ENCODE peak calls at places on chromosomes 4 and X, in eight cellular contexts. J, E, N, X, D, K, R and S are unnamed samples.

GRCh38 chr4:31104596-31104995 is 384.4 kb downstream of the PCDH7 start:
- DNase-seq in J (no peak), E (no peak), N (no peak), X (peak; percentile 57), D (no peak), K (no peak), R (no peak), S (no peak)

GRCh38 chr4:77044458-77045124 is 31.2 kb downstream of the CCNI start:
- DNase-seq in J (peak; percentile 70), E (peak; percentile 74), N (peak; percentile 78), X (no peak), D (peak; percentile 38), K (peak; percentile 85), R (no peak), S (no peak)

GRCh38 chrX:41716217-41716616 is 7.8 kb upstream of the GPR82 start:
- DNase-seq in J (no peak), E (no peak), N (no peak), X (no peak), D (no peak), K (no peak), R (no peak), S (no peak)

GRCh38 chrX:53824686-53825085 is 138.2 kb upstream of the HUWE1 start:
- DNase-seq in J (no peak), E (no peak), N (no peak), X (no peak), D (peak; percentile 0), K (no peak), R (no peak), S (no peak)

GRCh38 chr4:101411926-101412325 is 64.6 kb upstream of the PPP3CA start:
- DNase-seq in J (no peak), E (no peak), N (no peak), X (no peak), D (peak; percentile 37), K (no peak), R (no peak), S (no peak)

GRCh38 chr4:53586121-53586816 is 5.0 kb downstream of the LNX1 start:
- DNase-seq in J (peak; percentile 94), E (peak; percentile 91), N (no peak), X (no peak), D (peak; percentile 96), K (peak; percentile 93), R (no peak), S (peak; percentile 91)

GRCh38 chr4:12584116-12584875 is 899.8 kb downstream of the RAB28 start:
- DNase-seq in J (no peak), E (no peak), N (no peak), X (no peak), D (no peak), K (no peak), R (no peak), S (no peak)

GRCh38 chrX:20488473-20488872 is 221.8 kb upstream of the RPS6KA3 start:
- DNase-seq in J (no peak), E (no peak), N (no peak), X (no peak), D (no peak), K (no peak), R (no peak), S (no peak)

GRCh38 chr4:142402925-142403324 is 443.2 kb downstream of the INPP4B start:
- DNase-seq in J (peak; percentile 65), E (peak; percentile 54), N (no peak), X (no peak), D (peak; percentile 85), K (peak; percentile 75), R (no peak), S (no peak)

GRCh38 chrX:143634701-143635442 is 1.0 kb downstream of the SLITRK4 start:
- DNase-seq in J (no peak), E (peak; percentile 51), N (peak; percentile 43), X (no peak), D (peak; percentile 0), K (no peak), R (peak; percentile 34), S (no peak)

GRCh38 chr4:13546855-13547562 is 2.7 kb upstream of the NKX3-2 start:
- DNase-seq in J (no peak), E (no peak), N (peak; percentile 80), X (no peak), D (peak; percentile 31), K (no peak), R (no peak), S (no peak)

GRCh38 chr4:170990989-170991589 is 822.1 kb upstream of the GALNTL6 start:
- DNase-seq in J (no peak), E (no peak), N (peak; percentile 82), X (no peak), D (peak; percentile 54), K (no peak), R (no peak), S (no peak)

GRCh38 chr4:146577111-146577510 is 55.4 kb upstream of the SLC10A7 start:
- DNase-seq in J (no peak), E (peak; percentile 7), N (no peak), X (no peak), D (no peak), K (peak; percentile 16), R (no peak), S (no peak)

GRCh38 chrX:143437439-143437838 is 79.8 kb downstream of the SPANXN3 start:
- DNase-seq in J (no peak), E (peak; percentile 55), N (peak; percentile 53), X (no peak), D (peak; percentile 0), K (no peak), R (no peak), S (no peak)

GRCh38 chr4:118213101-118213500 is 139.7 kb downstream of the PRSS12 start:
- DNase-seq in J (no peak), E (no peak), N (no peak), X (no peak), D (no peak), K (no peak), R (no peak), S (no peak)

GRCh38 chr4:24475756-24476155 is 108.6 kb downstream of the DHX15 start:
- DNase-seq in J (no peak), E (no peak), N (peak; percentile 55), X (no peak), D (no peak), K (no peak), R (no peak), S (no peak)

GRCh38 chr4:137531121-137531520 is 1.2 kb downstream of the PCDH18 start:
- DNase-seq in J (peak; percentile 68), E (peak; percentile 68), N (peak; percentile 35), X (no peak), D (no peak), K (peak; percentile 86), R (no peak), S (no peak)

GRCh38 chrX:26631385-26631784 is 415.4 kb downstream of the MAGEB5 start:
- DNase-seq in J (no peak), E (no peak), N (no peak), X (no peak), D (no peak), K (no peak), R (no peak), S (no peak)

GRCh38 chr4:123200417-123200945 is 196.1 kb upstream of the SPRY1 start:
- DNase-seq in J (no peak), E (no peak), N (no peak), X (no peak), D (peak; percentile 48), K (no peak), R (no peak), S (no peak)

GRCh38 chrX:141405486-141405877 is 163.2 kb upstream of the SPANXC start:
- DNase-seq in J (no peak), E (peak; percentile 23), N (no peak), X (no peak), D (peak; percentile 71), K (peak; percentile 11), R (no peak), S (no peak)

GRCh38 chr4:41418444-41418843 is 119.5 kb upstream of the LIMCH1 start:
- DNase-seq in J (peak; percentile 85), E (peak; percentile 74), N (peak; percentile 51), X (no peak), D (no peak), K (peak; percentile 14), R (no peak), S (peak; percentile 82)

GRCh38 chr4:75598390-75598789 is 31.9 kb downstream of the CDKL2 start:
- DNase-seq in J (peak; percentile 29), E (peak; percentile 58), N (peak; percentile 10), X (no peak), D (peak; percentile 4), K (peak; percentile 14), R (no peak), S (peak; percentile 31)

GRCh38 chr4:75596061-75596460 is 34.3 kb downstream of the CDKL2 start:
- DNase-seq in J (no peak), E (no peak), N (no peak), X (no peak), D (no peak), K (no peak), R (no peak), S (no peak)

DNA sequence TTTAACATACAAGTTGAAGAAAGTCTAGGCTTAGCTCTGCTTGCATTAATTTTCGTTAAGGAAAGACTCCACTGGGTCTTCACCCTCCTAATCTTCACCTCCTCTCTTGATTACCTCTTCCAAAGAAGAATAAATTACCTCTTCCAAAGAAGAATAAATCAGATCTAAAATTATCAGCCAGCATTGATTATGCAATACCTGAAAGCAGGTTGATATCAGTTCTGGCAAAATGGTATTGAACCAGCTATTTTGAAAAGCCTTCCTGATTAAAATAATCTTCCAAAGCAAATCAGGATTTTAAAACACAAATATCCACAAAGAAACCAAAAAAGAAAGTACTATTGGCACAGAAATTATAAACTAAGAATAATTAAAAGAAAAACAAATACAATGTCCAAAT is 36.9 kb downstream of the CDKL2 start:
- DNase-seq in J (no peak), E (no peak), N (no peak), X (no peak), D (no peak), K (no peak), R (no peak), S (no peak)
- TF ChIP-seq CTCF in J (no peak), E (no peak), N (no peak), X (no peak), D (no peak), K (no peak), R (no peak), S (no peak)

DNA sequence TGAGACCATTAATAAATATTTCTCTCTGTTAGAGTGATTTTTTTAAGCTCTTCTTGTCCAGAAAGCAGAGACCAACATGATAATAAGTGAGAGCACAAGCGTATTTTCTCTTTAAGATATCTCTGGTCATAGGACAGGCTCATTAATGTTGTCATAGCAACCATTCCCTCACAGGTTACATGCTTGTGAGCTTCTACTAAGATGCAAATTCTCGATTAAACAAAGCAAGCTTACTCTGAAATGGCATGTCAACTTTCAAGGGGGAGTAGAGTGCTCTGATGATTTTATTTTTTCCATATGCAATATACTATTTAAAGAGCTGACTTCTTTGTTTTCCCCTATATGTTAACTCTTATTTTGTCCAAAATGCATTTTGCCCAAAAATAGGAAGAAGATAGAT is 487.2 kb upstream of the LCORL start:
- DNase-seq in J (no peak), E (no peak), N (peak; percentile 56), X (no peak), D (no peak), K (no peak), R (no peak), S (no peak)
- H3K4me3 ChIP-seq in J (no peak overlapping the region), E (no peak overlapping the region), N (no peak overlapping the region), X (no peak overlapping the region), D (no peak overlapping the region), K (no peak overlapping the region), R (no peak overlapping the region), S (no peak overlapping the region)

GRCh38 chrX:68698955-68699354 is 51.5 kb downstream of the STARD8 start:
- DNase-seq in J (no peak), E (no peak), N (no peak), X (peak; percentile 37), D (no peak), K (no peak), R (no peak), S (no peak)
- TF ChIP-seq CTCF in J (no peak), E (no peak), N (no peak), X (no peak), D (no peak), K (no peak), R (no peak), S (no peak)

GRCh38 chr4:10106421-10107039 is 10.1 kb downstream of the WDR1 start:
- DNase-seq in J (peak; percentile 95), E (peak; percentile 95), N (no peak), X (peak; percentile 54), D (peak; percentile 97), K (peak; percentile 98), R (no peak), S (peak; percentile 86)
- H3K4me3 ChIP-seq in J (peak overlapping the region; percentile 49), E (no peak overlapping the region), N (no peak overlapping the region), X (no peak overlapping the region), D (no peak overlapping the region), K (peak overlapping the region; percentile 16), R (no peak overlapping the region), S (peak overlapping the region; percentile 21)